ENCODE peak calls at places on chromosomes 2 and 18, in four cellular contexts. K is stomach, T is sigmoid colon, G is transverse colon. Y is an unnamed sample.

GRCh38 chr2:22329097-22329716 is 1055.8 kb upstream of the KLHL29 start:
- DNase-seq in G (no peak), K (no peak), T (no peak), Y (no peak)

GRCh38 chr18:46071894-46072867 is at the start of gene PSTPIP2:
- DNase-seq in K (peak; percentile 81), G (peak; percentile 71), T (peak; percentile 84), Y (no peak)

GRCh38 chr2:117378653-117379052 is 435.8 kb upstream of the DDX18 start:
- DNase-seq in K (no peak), G (no peak), T (no peak), Y (no peak)

GRCh38 chr18:3726241-3726951 is 276.4 kb downstream of the TGIF1 start:
- DNase-seq in G (no peak), T (no peak), K (no peak), Y (no peak)

GRCh38 chr2:178756843-178757242 is 50.4 kb downstream of the TTN start:
- DNase-seq in G (no peak), K (no peak), T (no peak), Y (no peak)

GRCh38 chr2:630451-631320 is 46.5 kb downstream of the TMEM18 start:
- DNase-seq in T (no peak), K (no peak), G (no peak), Y (no peak)

GRCh38 chr2:172889287-172889686 is 153.6 kb downstream of the RAPGEF4 start:
- DNase-seq in T (no peak), G (no peak), K (no peak), Y (no peak)

GRCh38 chr2:140624188-140624587 is 1506.6 kb downstream of the LRP1B start:
- DNase-seq in K (no peak), G (no peak), T (no peak), Y (no peak)

GRCh38 chr2:17857016-17857415 is 21.5 kb upstream of the KCNS3 start:
- DNase-seq in G (no peak), K (no peak), T (no peak), Y (no peak)

GRCh38 chr2:197969391-197969893 is 165.0 kb downstream of the PLCL1 start:
- DNase-seq in K (no peak), T (no peak), G (no peak), Y (no peak)

DNA sequence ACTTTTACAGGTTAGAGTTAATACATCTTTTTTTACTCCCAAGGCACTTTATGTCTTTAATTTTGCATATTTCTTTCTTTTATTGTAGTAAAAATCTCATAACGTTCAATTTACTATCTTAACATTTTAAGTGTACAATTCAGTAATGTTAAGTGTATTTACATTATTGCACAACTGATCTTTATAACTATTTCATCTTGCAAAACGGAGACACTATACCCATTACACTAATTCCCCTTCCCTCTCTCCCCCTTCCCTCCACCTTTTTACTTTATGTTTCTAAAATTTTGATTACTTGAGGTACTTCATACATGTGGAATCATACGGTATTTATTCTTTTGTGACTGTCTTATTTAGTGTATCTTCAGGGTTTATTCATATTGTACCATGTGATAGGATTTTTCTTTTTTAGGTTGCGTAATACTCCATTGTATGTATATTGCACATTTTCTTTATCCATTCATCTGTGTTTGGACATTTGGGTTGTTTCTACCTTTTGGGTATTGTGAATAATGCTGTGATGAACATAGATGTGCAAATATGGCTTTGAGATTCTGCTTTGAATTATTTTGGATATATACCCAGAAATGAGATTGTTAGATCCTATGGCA is 75.0 kb downstream of the ACSL3 start:
- DNase-seq in T (no peak), G (no peak), K (no peak), Y (no peak)
- H3K36me3 ChIP-seq in T (peaks cover 17% of the 10 kb centered on the region), G (no peaks in the 10 kb centered on the region), K (peaks cover 92% of the 10 kb centered on the region), Y (peaks cover 51% of the 10 kb centered on the region)

GRCh38 chr2:199851886-199852285 is 894 bp upstream of the FTCDNL1 start:
- DNase-seq in G (no peak), K (no peak), T (no peak), Y (no peak)

GRCh38 chr2:199848323-199848722 is 2.7 kb downstream of the FTCDNL1 start:
- DNase-seq in K (no peak), G (no peak), T (no peak), Y (no peak)

GRCh38 chr2:199850250-199850717 is 708 bp downstream of the FTCDNL1 start:
- DNase-seq in T (no peak), K (no peak), G (no peak), Y (no peak)

GRCh38 chr2:199851499-199851816 is 466 bp upstream of the FTCDNL1 start:
- DNase-seq in T (no peak), K (no peak), G (no peak), Y (no peak)

DNA sequence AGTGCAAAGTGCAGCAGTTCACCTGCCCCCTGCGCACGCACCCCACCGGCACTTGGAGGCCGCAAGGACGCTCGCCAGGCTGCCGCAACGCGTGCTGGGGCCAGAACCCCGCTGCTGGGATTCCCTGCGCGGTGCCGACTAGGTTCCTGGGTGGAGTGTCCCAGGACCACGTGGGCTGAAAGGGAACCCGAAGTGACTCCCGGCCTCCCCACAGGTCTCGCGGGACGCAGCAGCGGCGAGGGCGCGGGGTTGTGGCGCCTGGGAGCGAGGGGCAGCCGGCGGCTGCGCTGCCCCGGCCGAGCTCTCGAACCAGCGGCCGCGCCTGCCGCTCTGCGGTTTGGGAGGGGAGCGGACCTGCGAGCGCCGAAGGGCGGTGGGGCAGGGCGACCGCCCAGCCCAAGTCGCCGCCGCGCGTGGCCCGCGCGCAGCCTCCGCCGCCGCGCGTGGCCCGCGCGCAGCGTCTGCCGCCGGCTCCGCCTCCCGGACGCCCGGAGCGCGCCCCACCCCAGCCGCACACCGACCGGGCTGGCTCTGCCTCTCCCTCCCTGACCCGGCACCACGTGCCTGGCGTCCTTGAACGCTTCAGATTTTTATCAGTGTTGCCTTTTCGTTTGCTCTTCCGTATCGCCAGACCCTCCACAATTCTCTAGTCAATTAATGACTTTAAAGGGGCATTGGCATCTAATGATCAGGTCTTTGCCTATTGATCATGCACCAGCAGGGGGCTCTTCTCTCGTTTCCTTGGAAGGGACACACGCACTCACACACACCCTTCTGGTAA is at the start of gene FTCDNL1:
- DNase-seq in K (peak; percentile 71), T (peak; percentile 79), G (peak; percentile 81), Y (no peak)
- TF ChIP-seq POLR2AphosphoS5 in K (no peak), T (no peak), G (no peak), Y (no peak)

DNA sequence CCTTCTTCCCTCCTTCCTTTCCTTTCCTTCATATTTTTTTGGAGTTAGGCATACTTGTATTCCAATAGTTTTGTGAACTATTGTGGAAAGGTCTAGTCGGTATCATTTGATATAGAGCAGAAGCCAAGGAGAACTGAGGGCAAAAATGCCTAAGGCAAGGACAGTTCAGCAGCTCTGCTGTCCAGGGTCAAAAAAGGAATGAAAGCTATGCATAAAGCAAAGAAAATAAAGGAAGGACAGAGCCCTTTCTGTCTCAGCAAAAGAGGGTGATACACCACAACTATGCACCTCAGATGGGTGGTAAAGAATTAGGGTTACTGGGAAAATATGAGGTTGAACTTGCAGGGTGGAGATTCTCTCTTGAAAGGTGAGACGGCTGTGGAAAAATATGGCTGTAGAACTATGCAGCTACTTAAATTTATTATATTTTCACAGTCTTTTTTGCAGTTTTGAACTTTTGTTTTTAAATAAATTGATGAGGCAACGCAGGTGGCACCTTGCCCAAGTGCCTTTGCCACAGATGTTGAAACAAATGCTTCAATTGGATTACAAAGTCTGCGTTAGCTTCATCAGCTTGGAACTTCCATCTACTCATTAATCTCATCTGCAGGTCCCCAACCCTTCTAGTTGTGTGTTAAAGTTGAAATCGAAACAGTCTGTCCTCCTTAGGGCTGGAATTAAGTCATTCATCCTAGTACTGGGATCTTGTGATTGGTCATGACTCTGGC is 20.8 kb downstream of the LHCGR start:
- DNase-seq in T (no peak), K (no peak), G (no peak), Y (no peak)
- H3K4me3 ChIP-seq in T (no peak overlapping the region), K (no peak overlapping the region), G (no peak overlapping the region), Y (no peak overlapping the region)

GRCh38 chr2:99420031-99420430 is 69.8 kb downstream of the REV1 start:
- DNase-seq in T (no peak), K (no peak), G (no peak), Y (no peak)
- H3K36me3 ChIP-seq in T (peaks cover 15% of the 10 kb centered on the region), K (peaks cover 96% of the 10 kb centered on the region), G (no peaks in the 10 kb centered on the region), Y (peaks cover 66% of the 10 kb centered on the region)

DNA sequence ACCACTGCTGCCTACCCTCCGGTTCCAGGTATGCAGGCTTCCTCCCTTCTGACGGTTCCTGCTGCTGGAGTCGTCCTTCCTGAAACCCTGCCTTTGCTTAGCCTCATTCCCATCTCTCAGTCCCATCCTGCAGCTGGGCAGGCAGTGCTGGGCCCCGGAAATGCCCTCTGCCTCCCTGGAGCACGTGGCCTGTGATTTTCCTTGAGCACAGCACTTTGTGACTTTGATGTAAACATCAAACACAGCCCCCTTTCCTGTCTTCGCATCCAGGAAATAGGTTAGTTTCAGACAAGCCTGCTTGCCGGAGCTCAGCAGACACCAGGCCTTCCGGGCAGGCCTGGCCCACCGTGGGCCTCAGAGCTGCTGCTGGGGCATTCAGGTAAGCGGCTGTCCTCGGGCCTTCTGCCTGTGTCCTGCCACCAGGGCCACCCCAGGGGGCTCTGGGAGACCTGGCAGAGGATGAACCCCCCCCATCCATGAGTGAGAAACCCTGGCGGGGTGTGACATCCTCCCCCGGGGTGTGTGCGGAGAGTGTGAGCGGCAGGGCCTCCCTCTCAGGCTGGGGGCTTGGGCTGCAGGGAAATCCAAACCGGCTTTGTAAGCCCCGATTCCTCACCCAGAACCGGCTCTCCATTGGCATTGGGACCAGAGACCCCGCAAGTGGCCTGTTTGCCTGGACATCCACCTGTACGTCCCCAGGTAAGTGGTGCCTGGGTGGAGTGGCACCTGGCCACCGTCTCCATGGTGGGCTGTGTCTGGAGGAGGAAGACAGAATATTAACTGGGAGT is at the start of gene ZAP70:
- DNase-seq in G (no peak), T (peak; percentile 56), K (no peak), Y (no peak)
- TF ChIP-seq POLR2AphosphoS5 in G (no peak), T (no peak), K (no peak), Y (peak; percentile 27)

GRCh38 chr18:47075098-47075883 is 39.9 kb upstream of the ELOA2 start:
- DNase-seq in K (no peak), T (no peak), G (peak; percentile 9), Y (no peak)
- H3K4me3 ChIP-seq in K (no peak overlapping the region), T (no peak overlapping the region), G (no peak overlapping the region), Y (no peak overlapping the region)

DNA sequence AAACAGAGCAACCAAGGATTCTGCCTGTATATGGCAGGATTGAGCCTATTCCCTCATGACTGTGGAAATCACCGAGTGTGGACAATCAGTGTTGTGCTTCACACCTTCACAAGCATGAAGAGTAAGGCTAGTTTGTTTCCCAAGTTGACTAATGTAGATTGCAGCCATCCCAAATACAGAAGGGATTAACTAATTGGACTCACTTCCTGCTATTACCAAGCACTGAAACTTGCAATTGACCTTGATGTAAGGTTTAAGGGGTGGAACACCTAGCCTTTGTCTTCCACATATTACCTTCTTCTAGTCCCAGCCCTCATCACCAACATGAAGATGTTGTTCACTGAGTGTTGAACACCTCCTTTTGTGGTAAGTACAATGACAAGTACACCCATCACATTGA is 120.9 kb upstream of the RND3 start:
- DNase-seq in T (no peak), K (no peak), G (no peak), Y (no peak)
- H3K36me3 ChIP-seq in T (no peaks in the 10 kb centered on the region), K (no peaks in the 10 kb centered on the region), G (no peaks in the 10 kb centered on the region), Y (no peaks in the 10 kb centered on the region)

Y was measured in vagina.